ENCODE peak calls at places on chromosomes 4 and X, in six cellular contexts. M is body of pancreas, P is BJ, K is fibroblast of the aortic adventitia, E is fibroblast of pulmonary artery, A is kidney epithelial cell. B is an unnamed sample.

GRCh38 chr4:148116264-148116663 is 325.9 kb downstream of the NR3C2 start:
- DNase-seq in M (no peak), A (no peak), E (peak), K (peak), P (peak), B (no peak)

GRCh38 chrX:5526191-5526590 is 702.5 kb downstream of the NLGN4X start:
- DNase-seq in E (no peak), A (no peak), M (no peak), K (no peak), P (no peak), B (no peak)

GRCh38 chr4:78661086-78661690 is 109.6 kb downstream of the ANXA3 start:
- DNase-seq in K (no peak), E (peak), P (no peak), A (no peak), M (no peak), B (no peak)

GRCh38 chr4:123661080-123661737 is 264.6 kb downstream of the SPRY1 start:
- DNase-seq in P (no peak), E (peak), A (no peak), K (peak), M (no peak), B (no peak)

GRCh38 chr4:86482851-86483490 is 111.1 kb upstream of the PTPN13 start:
- DNase-seq in A (no peak), P (no peak), E (no peak), M (no peak), K (no peak), B (no peak)

GRCh38 chrX:152831391-152831790 is 528 bp downstream of the NSDHL start:
- DNase-seq in K (no peak), M (no peak), E (no peak), P (no peak), A (no peak), B (no peak)

GRCh38 chr4:101287332-101287731 is 60.0 kb downstream of the PPP3CA start:
- DNase-seq in K (no peak), P (no peak), E (no peak), A (no peak), M (no peak), B (no peak)

GRCh38 chrX:118552501-118552900 is 56.9 kb downstream of the DOCK11 start:
- DNase-seq in K (peak), M (peak), P (no peak), A (no peak), E (peak), B (peak)

GRCh38 chr4:88697113-88697512 is 516 bp downstream of the NAP1L5 start:
- DNase-seq in E (peak), P (no peak), K (peak), A (no peak), M (no peak), B (no peak)

GRCh38 chr4:183876268-183876934 is 28.7 kb upstream of the STOX2 start:
- DNase-seq in M (peak), K (peak), E (peak), A (peak), P (no peak), B (peak)

GRCh38 chr4:98601719-98602118 is 56.7 kb downstream of the TSPAN5 start:
- DNase-seq in E (peak), P (no peak), A (peak), M (no peak), K (no peak), B (no peak)

GRCh38 chrX:24423960-24424359 is 41.1 kb upstream of the PDK3 start:
- DNase-seq in K (peak), E (no peak), P (no peak), M (no peak), A (peak), B (no peak)

GRCh38 chr4:152536545-152537182 is 772 bp upstream of the FBXW7 start:
- DNase-seq in P (no peak), K (peak), A (no peak), M (no peak), E (peak), B (peak)

GRCh38 chrX:151694661-151695582 is at the start of gene PRRG3:
- DNase-seq in M (no peak), P (no peak), K (no peak), A (no peak), E (no peak), B (no peak)

GRCh38 chrX:111779582-111779981 is 96.4 kb upstream of the TRPC5OS start:
- DNase-seq in A (no peak), E (no peak), P (no peak), M (no peak), K (no peak), B (no peak)

DNA sequence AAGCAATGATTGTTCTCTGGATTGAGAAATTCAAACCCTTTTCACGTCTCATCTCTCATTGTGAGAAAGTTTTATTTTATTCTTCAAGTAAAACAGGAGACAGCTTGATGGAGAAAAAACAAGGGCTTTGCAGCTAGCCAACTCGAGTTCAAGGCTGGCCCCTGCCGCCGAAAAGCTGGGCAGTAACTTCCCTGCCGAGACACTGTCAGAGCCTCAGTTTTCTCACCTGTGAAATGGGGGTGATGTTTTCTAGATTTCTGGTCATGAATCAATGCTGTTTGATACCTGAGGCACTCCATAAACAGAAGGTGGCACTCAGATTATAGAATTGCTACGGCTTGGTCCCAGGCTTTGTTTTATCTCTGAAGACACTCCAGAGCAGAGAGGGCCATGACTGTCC is 33.3 kb downstream of the HMX1 start:
- DNase-seq in K (no peak), E (no peak), P (no peak), M (no peak), A (no peak), B (no peak)
- TF ChIP-seq CTCF in K (no peak), E (no peak), P (no peak), M (no peak), A (no peak), B (no peak)

DNA sequence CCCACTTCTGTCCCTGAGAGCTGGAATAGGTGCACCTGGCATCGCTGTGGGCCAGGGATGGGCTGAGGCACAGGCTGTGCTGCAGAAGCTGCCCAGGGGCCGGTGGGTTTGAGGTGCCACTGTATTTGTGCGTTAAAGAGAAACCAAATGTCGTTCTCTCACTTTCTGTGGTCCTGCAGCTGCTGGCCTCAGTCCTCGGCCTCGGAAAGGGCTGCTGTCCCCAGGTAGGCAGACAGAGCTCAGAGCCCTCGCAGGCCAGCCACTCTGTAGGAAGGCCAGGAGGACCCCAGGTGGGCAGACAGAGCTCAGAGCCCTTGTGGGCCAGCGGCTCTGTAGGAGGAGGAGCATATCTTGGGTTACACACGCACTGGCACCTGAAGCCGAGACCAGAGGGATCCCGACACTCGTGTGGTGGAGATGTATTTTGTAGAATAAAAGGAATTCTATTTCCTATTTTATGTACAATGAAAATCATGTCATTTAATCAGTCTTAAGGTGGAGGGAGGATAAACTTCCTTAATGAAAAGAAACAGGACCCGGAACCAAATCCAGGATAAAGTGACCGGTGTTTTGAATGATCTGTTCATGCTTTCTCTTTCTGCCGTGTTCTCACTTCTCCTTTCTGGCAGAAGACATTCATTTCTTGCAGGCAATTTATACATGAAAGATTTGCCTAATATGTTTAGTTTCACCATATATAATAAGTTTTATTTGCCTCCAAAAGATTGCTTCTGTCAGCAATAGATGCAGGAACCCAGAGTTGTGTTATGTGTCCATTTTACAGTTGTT is 54.4 kb upstream of the HGFAC start:
- DNase-seq in P (no peak), M (no peak), A (no peak), K (no peak), E (no peak), B (no peak)
- H3K4me3 ChIP-seq in P (no peak), M (no peak), A (no peak), K (no peak), E (no peak), B (no peak)

GRCh38 chr4:167989815-167990214 is 102.5 kb upstream of the ANXA10 start:
- DNase-seq in P (no peak), K (peak), M (no peak), E (peak), A (no peak), B (no peak)
- TF ChIP-seq CTCF in P (no peak), K (peak), M (no peak), E (no peak), A (no peak), B (no peak)

DNA sequence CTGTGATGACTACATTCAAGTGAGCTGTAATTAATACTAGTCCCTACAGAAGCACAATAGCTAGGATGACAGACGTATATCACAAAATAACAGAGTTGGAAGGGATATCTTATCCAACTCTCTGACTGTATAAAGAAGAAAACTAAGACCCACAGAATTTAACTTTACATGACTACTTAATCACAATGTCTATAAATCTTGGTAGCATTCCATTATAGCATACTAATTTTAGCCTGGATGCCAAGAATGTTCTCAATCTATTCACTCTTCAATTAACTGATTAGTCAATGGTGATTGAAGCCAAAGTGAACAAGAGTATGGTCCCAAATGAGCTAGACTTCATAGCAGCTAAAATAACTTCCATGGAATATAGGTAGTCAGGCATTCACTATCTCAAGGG is 31.2 kb downstream of the RPS6KA6 start:
- DNase-seq in A (no peak), E (no peak), M (no peak), K (no peak), P (no peak), B (no peak)
- H3K4me3 ChIP-seq in A (no peak), E (no peak), M (no peak), K (no peak), P (no peak), B (no peak)

GRCh38 chr4:104353481-104353880 is 141.2 kb downstream of the CXXC4 start:
- DNase-seq in A (no peak), M (no peak), K (no peak), E (no peak), P (no peak), B (no peak)

GRCh38 chr4:104351696-104352095 is 143.0 kb downstream of the CXXC4 start:
- DNase-seq in E (no peak), M (no peak), A (no peak), K (no peak), P (no peak), B (no peak)

DNA sequence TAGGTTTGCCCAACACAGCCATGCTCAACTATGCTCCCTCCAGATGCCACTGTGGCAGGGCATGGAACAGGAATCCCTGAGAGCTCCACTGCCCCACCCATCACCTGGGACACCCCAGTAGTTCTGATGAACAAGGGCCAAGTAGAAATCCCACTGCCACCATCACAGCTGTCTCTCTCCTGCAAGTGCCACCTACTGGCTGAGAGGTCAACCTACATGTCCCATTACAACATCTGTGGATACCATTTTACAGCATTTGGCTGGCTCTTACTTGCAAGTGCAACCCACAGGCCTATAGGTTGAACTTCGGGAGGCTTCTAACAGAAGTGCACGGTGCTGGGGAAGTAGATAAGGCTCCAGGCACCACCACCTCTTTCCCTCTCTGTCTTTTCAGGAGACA is 142.5 kb downstream of the CXXC4 start:
- DNase-seq in K (no peak), A (no peak), P (no peak), E (no peak), M (no peak), B (no peak)
- TF ChIP-seq CTCF in K (no peak), A (peak), P (no peak), E (no peak), M (no peak), B (no peak)

GRCh38 chrX:74251006-74251930 is 52.7 kb upstream of the ZCCHC13 start:
- DNase-seq in A (no peak), M (peak), P (peak), E (peak), K (peak), B (no peak)
- H3K4me3 ChIP-seq in A (no peak), M (no peak), P (no peak), E (no peak), K (no peak), B (no peak)

GRCh38 chr4:10730019-10730418 is 45.5 kb upstream of the CLNK start:
- DNase-seq in M (no peak), P (no peak), A (no peak), E (no peak), K (peak), B (no peak)

GRCh38 chr4:10729366-10729765 is 44.8 kb upstream of the CLNK start:
- DNase-seq in M (no peak), E (no peak), P (no peak), A (no peak), K (no peak), B (no peak)

GRCh38 chr4:10730590-10730989 is 46.0 kb upstream of the CLNK start:
- DNase-seq in M (no peak), A (no peak), E (no peak), K (no peak), P (no peak), B (no peak)

GRCh38 chr4:10728016-10728415 is 43.4 kb upstream of the CLNK start:
- DNase-seq in P (no peak), A (no peak), M (no peak), E (no peak), K (no peak), B (no peak)

DNA sequence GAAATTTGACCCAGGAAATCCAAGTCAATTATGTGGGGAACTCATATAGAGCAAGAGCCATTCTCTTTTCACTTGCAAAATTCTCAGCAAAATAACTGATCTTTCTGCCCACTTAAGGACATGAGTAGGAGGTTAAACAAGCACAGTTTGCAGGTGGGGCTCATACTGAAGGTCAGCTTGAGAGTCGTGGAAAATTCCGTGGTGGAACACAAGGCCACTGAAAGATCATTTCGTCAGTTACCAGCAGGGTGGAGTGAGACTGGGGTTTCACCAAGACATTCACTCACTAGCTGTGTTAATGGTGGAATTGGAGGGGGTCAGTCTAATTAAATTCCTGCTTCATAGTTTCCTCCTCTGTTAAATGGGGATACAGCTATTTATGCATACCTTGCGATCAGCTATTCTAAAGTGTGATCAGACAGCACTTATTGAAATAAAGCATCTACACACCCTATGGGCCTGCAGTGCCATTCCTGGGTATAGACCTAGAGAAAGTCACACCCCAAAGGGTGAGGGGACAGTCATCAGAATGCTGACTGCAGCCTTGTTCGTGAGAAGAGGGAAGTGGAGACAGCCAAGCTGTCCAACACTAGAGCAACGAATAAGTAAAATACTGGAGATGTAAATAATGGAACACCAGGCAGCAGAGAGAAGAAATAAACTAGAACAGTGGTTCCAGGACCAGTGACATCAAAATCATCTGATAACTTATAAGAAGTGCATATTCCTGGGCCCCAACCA is 42.7 kb upstream of the CLNK start:
- DNase-seq in M (no peak), A (no peak), P (no peak), E (no peak), K (no peak), B (no peak)
- TF ChIP-seq CTCF in M (no peak), A (no peak), P (no peak), E (no peak), K (no peak), B (no peak)

GRCh38 chr4:111266937-111267336 is 644.1 kb upstream of the PITX2 start:
- DNase-seq in P (no peak), M (no peak), A (no peak), E (no peak), K (no peak), B (no peak)
- H3K4me3 ChIP-seq in P (no peak), M (no peak), A (no peak), E (no peak), K (no peak), B (no peak)

GRCh38 chr4:185700635-185701034 is 111.4 kb downstream of the SORBS2 start:
- DNase-seq in E (no peak), P (no peak), M (no peak), K (no peak), A (no peak), B (no peak)

GRCh38 chr4:185697488-185697887 is 114.5 kb downstream of the SORBS2 start:
- DNase-seq in K (no peak), A (no peak), E (no peak), M (no peak), P (no peak), B (no peak)

GRCh38 chr4:185700048-185700447 is 111.9 kb downstream of the SORBS2 start:
- DNase-seq in A (no peak), K (no peak), P (no peak), E (no peak), M (no peak), B (no peak)

GRCh38 chr4:185693548-185694215 is 118.3 kb downstream of the SORBS2 start:
- DNase-seq in A (no peak), P (no peak), M (no peak), E (no peak), K (no peak), B (no peak)

DNA sequence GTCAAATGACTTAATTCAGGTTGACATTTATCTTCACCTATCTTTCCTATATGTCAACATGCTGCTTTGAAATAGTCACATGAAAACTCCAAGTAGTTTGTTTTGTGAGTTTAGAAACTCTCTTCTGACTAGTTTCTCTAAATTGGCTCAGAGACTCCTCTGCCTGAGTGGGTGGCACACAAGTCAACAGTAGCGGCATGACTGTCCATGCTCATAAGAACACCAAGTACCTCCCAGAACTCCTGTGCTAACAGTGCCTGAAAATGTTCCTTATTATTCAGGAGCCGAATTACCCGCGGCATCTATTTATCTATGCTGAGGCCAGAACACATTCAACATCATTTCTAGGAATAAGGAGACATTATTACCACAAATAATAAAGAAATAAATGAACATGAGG is 116.3 kb downstream of the SORBS2 start:
- DNase-seq in A (no peak), P (no peak), K (no peak), M (no peak), E (no peak), B (no peak)
- TF ChIP-seq CTCF in A (no peak), P (no peak), K (no peak), M (no peak), E (no peak), B (no peak)

B was measured in lung.